ENCODE peak calls at places on chromosomes 3 and 15, in five cellular contexts. One of them, this sample, is unnamed.

GRCh38 chr3:66495633-66496032 is 5.2 kb downstream of the LRIG1 start:
- DNase-seq in germinal center: no peak
- DNase-seq in Daoy: no peak
- DNase-seq in nephron progenitor cell: no peak
- DNase-seq in activated CD4-positive, CD25-positive, alpha-beta regulatory T cell treated with anti-CD3 and anti-CD28 coated beads, Interleukin-2, amount 50 U/mL, for 72 hours: no peak
- DNase-seq in this sample: peak; percentile 79

GRCh38 chr15:67142142-67143092 is 77.0 kb downstream of the SMAD3 start:
- DNase-seq in Daoy: peak; percentile 77
- DNase-seq in germinal center: no peak
- DNase-seq in nephron progenitor cell: no peak
- DNase-seq in activated CD4-positive, CD25-positive, alpha-beta regulatory T cell treated with anti-CD3 and anti-CD28 coated beads, Interleukin-2, amount 50 U/mL, for 72 hours: no peak
- DNase-seq in this sample: no peak

GRCh38 chr3:43231276-43232000 is 54.9 kb upstream of the SNRK start:
- DNase-seq in activated CD4-positive, CD25-positive, alpha-beta regulatory T cell treated with anti-CD3 and anti-CD28 coated beads, Interleukin-2, amount 50 U/mL, for 72 hours: no peak
- DNase-seq in Daoy: no peak
- DNase-seq in germinal center: no peak
- DNase-seq in nephron progenitor cell: no peak
- DNase-seq in this sample: no peak

GRCh38 chr3:124084398-124084881 is 92.5 kb upstream of the ROPN1 start:
- DNase-seq in activated CD4-positive, CD25-positive, alpha-beta regulatory T cell treated with anti-CD3 and anti-CD28 coated beads, Interleukin-2, amount 50 U/mL, for 72 hours: no peak
- DNase-seq in Daoy: no peak
- DNase-seq in nephron progenitor cell: no peak
- DNase-seq in germinal center: no peak
- DNase-seq in this sample: no peak

GRCh38 chr15:88120021-88120420 is 136.5 kb downstream of the NTRK3 start:
- DNase-seq in germinal center: no peak
- DNase-seq in Daoy: no peak
- DNase-seq in activated CD4-positive, CD25-positive, alpha-beta regulatory T cell treated with anti-CD3 and anti-CD28 coated beads, Interleukin-2, amount 50 U/mL, for 72 hours: no peak
- DNase-seq in nephron progenitor cell: no peak
- DNase-seq in this sample: no peak

GRCh38 chr3:83011471-83011870 is 1250.0 kb upstream of the GBE1 start:
- DNase-seq in Daoy: no peak
- DNase-seq in activated CD4-positive, CD25-positive, alpha-beta regulatory T cell treated with anti-CD3 and anti-CD28 coated beads, Interleukin-2, amount 50 U/mL, for 72 hours: no peak
- DNase-seq in germinal center: no peak
- DNase-seq in nephron progenitor cell: no peak
- DNase-seq in this sample: no peak

GRCh38 chr15:101615986-101616848 is 36.0 kb downstream of the TM2D3 start:
- DNase-seq in Daoy: peak; percentile 88
- DNase-seq in germinal center: no peak
- DNase-seq in activated CD4-positive, CD25-positive, alpha-beta regulatory T cell treated with anti-CD3 and anti-CD28 coated beads, Interleukin-2, amount 50 U/mL, for 72 hours: no peak
- DNase-seq in nephron progenitor cell: peak; percentile 77
- DNase-seq in this sample: no peak

GRCh38 chr3:54527953-54528352 is 399.9 kb downstream of the LRTM1 start:
- DNase-seq in nephron progenitor cell: no peak
- DNase-seq in germinal center: no peak
- DNase-seq in activated CD4-positive, CD25-positive, alpha-beta regulatory T cell treated with anti-CD3 and anti-CD28 coated beads, Interleukin-2, amount 50 U/mL, for 72 hours: no peak
- DNase-seq in Daoy: peak; percentile 42
- DNase-seq in this sample: no peak

GRCh38 chr15:26868029-26868685 is 1.3 kb downstream of the GABRA5 start:
- DNase-seq in Daoy: no peak
- DNase-seq in germinal center: no peak
- DNase-seq in nephron progenitor cell: no peak
- DNase-seq in activated CD4-positive, CD25-positive, alpha-beta regulatory T cell treated with anti-CD3 and anti-CD28 coated beads, Interleukin-2, amount 50 U/mL, for 72 hours: no peak
- DNase-seq in this sample: no peak

GRCh38 chr15:39864116-39864515 is 56.0 kb downstream of the GPR176 start:
- DNase-seq in Daoy: no peak
- DNase-seq in activated CD4-positive, CD25-positive, alpha-beta regulatory T cell treated with anti-CD3 and anti-CD28 coated beads, Interleukin-2, amount 50 U/mL, for 72 hours: no peak
- DNase-seq in nephron progenitor cell: no peak
- DNase-seq in germinal center: no peak
- DNase-seq in this sample: no peak

GRCh38 chr3:149479621-149480325 is 5.3 kb downstream of the TM4SF4 start:
- DNase-seq in activated CD4-positive, CD25-positive, alpha-beta regulatory T cell treated with anti-CD3 and anti-CD28 coated beads, Interleukin-2, amount 50 U/mL, for 72 hours: no peak
- DNase-seq in nephron progenitor cell: no peak
- DNase-seq in germinal center: no peak
- DNase-seq in Daoy: peak; percentile 32
- DNase-seq in this sample: no peak

GRCh38 chr3:71453822-71454512 is 129.6 kb downstream of the FOXP1 start:
- DNase-seq in germinal center: no peak
- DNase-seq in Daoy: no peak
- DNase-seq in activated CD4-positive, CD25-positive, alpha-beta regulatory T cell treated with anti-CD3 and anti-CD28 coated beads, Interleukin-2, amount 50 U/mL, for 72 hours: no peak
- DNase-seq in nephron progenitor cell: no peak
- DNase-seq in this sample: peak; percentile 67

GRCh38 chr3:186273586-186273985 is 88.4 kb downstream of the DGKG start:
- DNase-seq in nephron progenitor cell: no peak
- DNase-seq in germinal center: no peak
- DNase-seq in Daoy: no peak
- DNase-seq in activated CD4-positive, CD25-positive, alpha-beta regulatory T cell treated with anti-CD3 and anti-CD28 coated beads, Interleukin-2, amount 50 U/mL, for 72 hours: no peak
- DNase-seq in this sample: no peak

GRCh38 chr3:61589856-61590255 is 28.5 kb downstream of the PTPRG start:
- DNase-seq in germinal center: no peak
- DNase-seq in Daoy: peak; percentile 66
- DNase-seq in activated CD4-positive, CD25-positive, alpha-beta regulatory T cell treated with anti-CD3 and anti-CD28 coated beads, Interleukin-2, amount 50 U/mL, for 72 hours: no peak
- DNase-seq in nephron progenitor cell: no peak
- DNase-seq in this sample: no peak

GRCh38 chr15:93048759-93049161 is 40.3 kb downstream of the RGMA start:
- DNase-seq in Daoy: peak; percentile 68
- DNase-seq in germinal center: no peak
- DNase-seq in nephron progenitor cell: no peak
- DNase-seq in activated CD4-positive, CD25-positive, alpha-beta regulatory T cell treated with anti-CD3 and anti-CD28 coated beads, Interleukin-2, amount 50 U/mL, for 72 hours: no peak
- DNase-seq in this sample: no peak

GRCh38 chr3:45795509-45795881 is 841 bp downstream of the SLC6A20 start:
- DNase-seq in germinal center: no peak
- DNase-seq in nephron progenitor cell: no peak
- DNase-seq in activated CD4-positive, CD25-positive, alpha-beta regulatory T cell treated with anti-CD3 and anti-CD28 coated beads, Interleukin-2, amount 50 U/mL, for 72 hours: no peak
- DNase-seq in Daoy: no peak
- DNase-seq in this sample: no peak

GRCh38 chr15:78182336-78182700 is 33.2 kb downstream of the IDH3A start:
- DNase-seq in activated CD4-positive, CD25-positive, alpha-beta regulatory T cell treated with anti-CD3 and anti-CD28 coated beads, Interleukin-2, amount 50 U/mL, for 72 hours: no peak
- DNase-seq in germinal center: no peak
- DNase-seq in Daoy: no peak
- DNase-seq in nephron progenitor cell: no peak
- DNase-seq in this sample: no peak

GRCh38 chr3:9422712-9423424 is 25.5 kb downstream of the SETD5 start:
- DNase-seq in nephron progenitor cell: no peak
- DNase-seq in Daoy: peak; percentile 89
- DNase-seq in activated CD4-positive, CD25-positive, alpha-beta regulatory T cell treated with anti-CD3 and anti-CD28 coated beads, Interleukin-2, amount 50 U/mL, for 72 hours: no peak
- DNase-seq in germinal center: no peak
- DNase-seq in this sample: no peak